ENCODE peak calls at places on chromosomes 13 and 19, in four cellular contexts. J is cardiac muscle cell, N is GM12878, Q is mammary epithelial cell. Y is an unnamed sample.

GRCh38 chr19:53703361-53703760 is 71.6 kb downstream of the DPRX start:
- DNase-seq in J (no peak), N (no peak), Q (no peak), Y (no peak)

GRCh38 chr13:40589285-40590109 is 76.9 kb downstream of the FOXO1 start:
- DNase-seq in J (peak), N (peak), Q (peak), Y (peak)

GRCh38 chr13:110616103-110617101 is 1.1 kb downstream of the NAXD start:
- DNase-seq in J (peak), N (no peak), Q (peak), Y (peak)

GRCh38 chr13:53321301-53321700 is 292.7 kb downstream of the OLFM4 start:
- DNase-seq in J (no peak), N (no peak), Q (no peak), Y (no peak)

GRCh38 chr19:8609210-8610040 is 1.1 kb downstream of the ADAMTS10 start:
- DNase-seq in J (peak), N (no peak), Q (no peak), Y (no peak)

GRCh38 chr13:68369739-68370138 is 1139.6 kb upstream of the PCDH9 start:
- DNase-seq in J (no peak), N (no peak), Q (no peak), Y (peak)

GRCh38 chr13:76597868-76598267 is 288.3 kb downstream of the KCTD12 start:
- DNase-seq in J (no peak), N (no peak), Q (no peak), Y (no peak)

GRCh38 chr19:29596885-29597525 is 9.1 kb upstream of the POP4 start:
- DNase-seq in J (peak), N (no peak), Q (no peak), Y (no peak)

GRCh38 chr19:8371011-8371804 is 7.3 kb downstream of the ANGPTL4 start:
- DNase-seq in J (no peak), N (no peak), Q (no peak), Y (no peak)

GRCh38 chr13:62357887-62358645 is 942.4 kb upstream of the PCDH20 start:
- DNase-seq in J (peak), N (peak), Q (no peak), Y (peak)

GRCh38 chr13:42981853-42982252 is 10.2 kb downstream of the EPSTI1 start:
- DNase-seq in J (no peak), N (no peak), Q (peak), Y (no peak)

GRCh38 chr19:54448037-54448773 is 794 bp upstream of the LENG8 start:
- DNase-seq in J (peak), N (no peak), Q (peak), Y (no peak)

DNA sequence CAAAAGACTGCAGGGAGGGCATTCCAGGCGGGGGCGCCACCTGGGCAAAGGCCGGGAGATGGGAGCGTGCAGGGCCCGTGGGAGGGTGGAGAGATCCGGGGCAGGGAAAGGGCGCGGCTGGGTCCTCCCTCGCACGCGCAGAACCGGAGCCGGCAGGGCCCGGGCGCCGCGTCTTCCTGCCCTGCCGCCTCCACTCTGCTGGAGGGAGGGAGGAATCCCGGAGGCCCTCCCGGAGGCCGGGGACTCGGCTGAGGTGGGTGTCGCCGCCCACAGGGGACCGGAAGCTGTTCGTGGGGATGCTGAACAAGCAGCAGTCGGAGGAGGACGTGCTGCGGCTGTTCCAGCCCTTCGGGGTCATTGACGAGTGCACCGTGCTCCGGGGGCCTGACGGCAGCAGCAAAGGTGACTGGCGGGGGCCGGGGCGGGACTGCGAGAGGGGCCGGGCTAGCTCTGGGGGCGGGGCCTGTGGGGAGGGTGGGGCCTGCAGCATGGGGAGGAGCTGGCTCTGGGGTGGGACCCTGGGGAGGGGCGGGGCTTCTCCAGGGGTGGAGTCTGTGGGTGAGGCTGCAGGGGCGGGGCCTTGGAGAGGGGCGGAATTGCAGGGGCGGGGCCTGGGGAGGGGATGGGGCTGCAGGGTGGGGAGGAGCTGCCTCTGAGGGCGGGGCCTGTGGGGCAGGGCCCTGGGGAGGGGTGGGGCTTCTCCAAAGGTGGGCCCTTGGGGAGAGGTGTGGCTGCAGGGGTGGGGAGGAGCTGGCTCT is 51.3 kb downstream of the CELF5 start:
- DNase-seq in J (peak), N (peak), Q (peak), Y (peak)
- H3K27ac ChIP-seq in J (no peak), N (no peak), Q (no peak), Y (peak)

GRCh38 chr19:34804115-34804514 is 31.1 kb upstream of the ZNF599 start:
- DNase-seq in J (no peak), N (no peak), Q (no peak), Y (no peak)
- H3K27ac ChIP-seq in J (no peak), N (no peak), Q (no peak), Y (no peak)

GRCh38 chr13:97229699-97230098 is 7.6 kb downstream of the MBNL2 start:
- DNase-seq in J (no peak), N (no peak), Q (no peak), Y (no peak)
- H3K27ac ChIP-seq in J (no peak), N (no peak), Q (no peak), Y (no peak)

DNA sequence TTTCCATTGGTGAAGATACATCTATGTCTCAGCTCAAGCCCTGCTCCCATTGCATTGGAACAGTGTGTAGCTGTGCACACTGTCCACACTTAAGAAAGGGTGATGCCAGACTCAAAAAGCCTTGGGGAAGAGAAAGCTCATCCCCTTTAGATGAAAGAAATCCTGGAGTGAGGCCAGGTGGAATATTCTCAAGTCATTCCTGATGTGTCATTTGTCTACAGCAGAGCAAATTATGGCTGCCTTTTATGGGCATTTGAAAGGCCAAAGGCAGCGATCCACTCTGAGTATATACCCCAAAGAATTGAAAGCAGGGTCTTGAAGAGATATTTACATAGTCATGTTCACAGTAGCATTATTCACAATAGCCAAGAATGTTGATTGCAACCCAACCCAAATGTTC is 214.7 kb downstream of the KCNRG start:
- DNase-seq in J (peak), N (no peak), Q (no peak), Y (no peak)
- H3K27ac ChIP-seq in J (no peak), N (no peak), Q (no peak), Y (no peak)

DNA sequence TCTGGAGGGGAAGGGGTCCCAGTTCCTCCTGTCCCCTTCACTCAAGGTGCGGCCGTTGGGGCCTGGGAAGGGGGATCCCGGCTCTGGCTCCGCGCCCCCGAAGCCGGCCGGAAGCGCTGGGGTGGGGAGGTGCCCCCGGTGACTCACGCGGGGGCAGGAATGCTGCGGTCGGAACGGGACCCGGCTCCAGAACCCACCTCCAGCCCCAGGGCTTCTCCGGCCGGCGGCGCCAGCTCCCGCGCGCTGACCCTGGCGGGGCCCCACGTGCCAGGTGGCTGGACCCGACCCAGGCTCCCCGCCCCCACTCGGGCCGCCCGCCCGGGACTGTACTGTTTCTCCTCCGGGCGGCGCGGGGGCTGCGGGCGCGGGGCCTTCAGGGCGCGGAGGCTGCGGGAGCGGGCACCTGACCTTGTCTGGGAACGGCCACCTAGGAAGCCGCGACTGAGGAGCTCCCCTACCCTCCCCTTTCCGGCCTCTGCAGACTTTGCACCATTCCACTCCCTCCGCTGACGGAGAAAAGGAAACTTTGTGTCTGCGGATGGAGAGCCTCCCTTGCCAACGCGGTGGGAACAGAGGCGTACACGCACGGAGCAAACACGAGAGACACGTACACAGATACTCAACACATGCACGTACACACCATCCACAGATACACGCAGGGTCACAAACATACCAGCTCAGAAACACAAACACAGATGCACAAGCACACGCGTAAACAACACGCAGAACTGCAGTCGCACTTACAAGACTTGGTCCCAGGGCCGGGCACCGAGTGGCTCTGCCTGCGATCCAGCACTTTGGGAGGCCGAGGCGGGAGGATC is 7.2 kb downstream of the AXL start:
- DNase-seq in J (peak), N (no peak), Q (no peak), Y (peak)
- H3K27ac ChIP-seq in J (peak), N (no peak), Q (peak), Y (peak)

DNA sequence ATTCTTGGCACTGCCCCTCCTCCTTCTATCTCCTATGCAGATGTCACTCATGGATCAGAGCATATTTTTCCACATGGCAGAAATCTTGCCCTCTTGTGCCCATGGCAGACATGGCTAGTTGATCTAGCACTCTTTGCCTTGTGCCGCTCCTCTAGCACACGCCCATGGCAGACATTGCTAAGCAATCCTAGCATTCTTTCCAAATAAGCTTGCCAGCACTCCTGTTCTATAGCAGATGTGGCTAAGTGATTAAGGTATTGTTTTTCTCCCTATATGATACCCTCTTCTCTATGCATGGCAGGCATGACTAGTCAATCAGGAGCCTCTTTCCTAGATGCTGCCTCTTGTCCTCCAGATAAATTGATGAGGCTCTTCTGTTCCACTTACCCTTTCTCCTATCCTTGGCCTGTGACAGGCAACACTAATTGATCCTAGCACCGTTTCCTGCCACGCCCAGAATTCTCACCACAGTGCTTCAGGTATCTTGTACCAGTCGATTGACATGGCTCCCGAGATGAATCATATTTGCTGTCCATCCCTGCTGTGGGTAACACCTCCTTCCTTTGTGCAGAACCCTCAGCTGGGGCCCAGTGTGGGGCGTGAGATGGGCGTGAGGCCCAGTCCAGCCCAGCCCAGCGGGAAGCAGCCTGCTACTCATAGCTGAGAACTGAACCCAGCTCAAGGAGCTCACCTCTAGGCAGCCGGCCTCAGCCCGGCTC is 26.9 kb downstream of the TMED1 start:
- DNase-seq in J (peak), N (no peak), Q (peak), Y (peak)
- H3K27ac ChIP-seq in J (no peak), N (no peak), Q (peak), Y (peak)

DNA sequence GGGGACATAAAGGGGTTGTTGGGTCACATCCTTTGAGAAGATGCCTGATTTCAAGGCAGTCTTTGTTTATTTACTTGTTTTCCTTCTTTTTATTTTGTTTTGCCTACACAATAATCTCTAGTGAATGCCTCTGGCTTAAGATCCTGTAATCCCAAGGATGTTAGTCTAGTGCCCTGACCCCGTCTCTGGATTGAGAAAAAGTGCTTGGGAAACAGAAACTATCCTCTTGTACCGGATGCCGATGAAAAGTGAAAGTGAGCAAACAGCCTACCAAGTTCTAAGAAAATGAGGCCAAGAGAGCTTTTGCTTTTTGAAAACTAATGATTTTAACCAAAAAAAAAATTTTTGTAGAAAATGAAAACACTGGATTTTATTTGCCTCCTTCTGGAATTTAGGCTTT is 42.1 kb upstream of the C1QTNF9 start:
- DNase-seq in J (peak), N (peak), Q (no peak), Y (no peak)
- H3K27ac ChIP-seq in J (no peak), N (peak), Q (no peak), Y (no peak)